ENCODE peak calls at places on chromosomes 1 and 21, in seven cellular contexts. T is H1, G is H9, I is IMR-90, S is mesendoderm, E is trophoblast cell, U is mesenchymal stem cell. K is an unnamed sample.

GRCh38 chr1:54253480-54253879 is 53.5 kb downstream of the MRPL37 start:
- DNase-seq in S (peak), I (peak), U (peak), E (no peak), T (no peak), G (no peak), K (no peak)

GRCh38 chr1:155006601-155007101 is 4.0 kb downstream of the ZBTB7B start:
- DNase-seq in E (no peak), G (no peak), S (peak), I (no peak), U (no peak), T (no peak), K (no peak)

GRCh38 chr1:25245393-25245792 is 1.9 kb downstream of the RSRP1 start:
- DNase-seq in T (no peak), E (no peak), U (no peak), I (no peak), S (no peak), G (no peak), K (no peak)

GRCh38 chr1:217506878-217507277 is 124.0 kb downstream of the GPATCH2 start:
- DNase-seq in I (peak), U (no peak), T (no peak), S (no peak), E (no peak), G (no peak), K (no peak)

GRCh38 chr1:16613185-16614147 is at the start of gene NBPF1:
- DNase-seq in G (peak), I (peak), T (peak), U (peak), E (peak), S (peak), K (peak)

GRCh38 chr1:56255516-56256181 is 323.7 kb downstream of the PLPP3 start:
- DNase-seq in U (peak), S (no peak), I (peak), T (no peak), G (no peak), E (peak), K (no peak)

GRCh38 chr1:35220976-35221375 is 28.0 kb upstream of the SFPQ start:
- DNase-seq in E (peak), I (no peak), U (peak), S (peak), G (peak), T (no peak), K (no peak)

GRCh38 chr1:56540467-56540866 is 38.9 kb downstream of the PLPP3 start:
- DNase-seq in S (no peak), I (no peak), U (no peak), T (no peak), G (no peak), E (no peak), K (no peak)

GRCh38 chr1:172582889-172583288 is 49.9 kb downstream of the SUCO start:
- DNase-seq in T (no peak), S (no peak), E (no peak), G (no peak), I (no peak), U (no peak), K (no peak)

GRCh38 chr1:168469690-168470089 is 74.1 kb downstream of the XCL2 start:
- DNase-seq in T (no peak), E (no peak), S (peak), U (peak), G (no peak), I (peak), K (no peak)

GRCh38 chr1:95742591-95743089 is 508.6 kb downstream of the RWDD3 start:
- DNase-seq in I (peak), T (no peak), E (no peak), S (peak), U (no peak), G (peak), K (no peak)

GRCh38 chr21:32806810-32807386 is 35.3 kb upstream of the PAXBP1 start:
- DNase-seq in U (no peak), G (no peak), T (no peak), I (peak), S (no peak), E (no peak), K (no peak)

GRCh38 chr1:230139306-230139705 is 72.3 kb downstream of the GALNT2 start:
- DNase-seq in S (no peak), U (no peak), G (no peak), E (no peak), T (no peak), I (no peak), K (no peak)
- H3K9ac ChIP-seq in S (no peak), U (no peak), G (no peak), E (no peak), T (no peak), I (no peak), K (no peak)

GRCh38 chr1:230243146-230243545 is 176.1 kb downstream of the GALNT2 start:
- DNase-seq in G (no peak), T (peak), I (no peak), U (no peak), E (no peak), S (no peak), K (no peak)
- H3K23ac ChIP-seq in G (no peak), T (no peak), I (no peak), U (no peak), E (no peak), S (peak), K (no peak)

GRCh38 chr1:156106624-156107488 is 7.7 kb upstream of the LMNA start:
- DNase-seq in G (peak), E (no peak), T (peak), U (peak), I (peak), S (peak), K (no peak)
- H3K9ac ChIP-seq in G (no peak), E (no peak), T (peak), U (peak), I (peak), S (peak), K (no peak)

GRCh38 chr1:226619031-226619430 is 70.5 kb downstream of the STUM start:
- DNase-seq in T (no peak), U (no peak), G (no peak), E (no peak), I (no peak), S (no peak), K (no peak)
- H3K23ac ChIP-seq in T (no peak), U (no peak), G (no peak), E (no peak), I (no peak), S (no peak), K (no peak)

DNA sequence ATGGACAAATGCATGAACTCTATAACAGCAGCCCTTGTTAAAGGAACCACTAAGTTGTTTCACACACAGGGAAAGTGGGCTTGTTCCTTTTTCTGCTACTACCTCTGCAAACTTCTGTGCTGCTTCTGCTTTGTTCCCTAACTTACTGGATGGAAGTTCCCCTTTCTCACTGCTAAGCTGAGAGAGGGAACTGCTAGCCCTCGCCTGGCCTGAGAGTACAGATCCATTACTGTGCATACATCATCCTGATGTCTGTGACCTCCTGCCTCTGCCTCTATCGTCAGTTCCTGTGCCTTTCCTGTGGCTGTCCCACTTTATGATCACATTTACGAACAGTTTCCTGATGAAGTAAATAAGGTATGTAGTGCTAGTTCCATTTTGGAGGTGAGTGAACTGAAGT is 3.5 kb downstream of the GNAT2 start:
- DNase-seq in G (no peak), E (peak), S (no peak), I (peak), U (peak), T (no peak), K (no peak)
- H3K9ac ChIP-seq in G (no peak), E (no peak), S (no peak), I (no peak), U (no peak), T (no peak), K (no peak)

GRCh38 chr1:181140398-181140797 is 51.9 kb downstream of the IER5 start:
- DNase-seq in T (no peak), U (no peak), G (no peak), E (no peak), I (no peak), S (no peak), K (no peak)

GRCh38 chr1:181141431-181141910 is 53.0 kb downstream of the IER5 start:
- DNase-seq in I (peak), S (no peak), T (no peak), G (no peak), E (peak), U (peak), K (no peak)

GRCh38 chr1:181137217-181137743 is 48.8 kb downstream of the IER5 start:
- DNase-seq in G (no peak), T (no peak), I (no peak), E (no peak), U (no peak), S (no peak), K (no peak)

GRCh38 chr1:181140891-181141290 is 52.4 kb downstream of the IER5 start:
- DNase-seq in S (no peak), U (no peak), T (no peak), E (no peak), I (no peak), G (no peak), K (no peak)

GRCh38 chr1:181139631-181140051 is 51.1 kb downstream of the IER5 start:
- DNase-seq in T (no peak), S (no peak), G (no peak), I (peak), U (peak), E (no peak), K (no peak)
- H3K23ac ChIP-seq in T (no peak), S (no peak), G (no peak), I (no peak), U (no peak), E (no peak), K (no peak)

DNA sequence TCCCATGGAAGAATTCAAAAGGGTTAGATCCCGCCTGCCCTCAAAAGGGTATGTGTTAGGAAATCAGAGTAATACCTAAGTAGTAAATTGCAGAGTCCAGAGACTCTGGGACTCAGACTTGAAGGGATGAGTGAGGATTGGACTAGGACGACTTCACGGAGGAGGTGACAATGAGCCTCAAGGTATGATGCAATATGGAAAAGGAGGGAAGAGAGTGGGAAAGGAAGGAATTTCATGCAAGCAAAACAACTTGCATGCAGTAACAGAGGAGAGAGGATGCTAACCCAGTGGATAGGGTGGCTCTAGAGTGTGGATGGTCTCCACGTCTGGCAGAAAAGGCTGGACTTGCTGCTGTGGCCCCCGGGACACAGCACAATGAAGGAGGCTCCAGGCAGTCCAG is 4.8 kb downstream of the CAPN2 start:
- DNase-seq in T (no peak), S (peak), I (no peak), G (no peak), E (no peak), U (no peak), K (no peak)
- H3K9ac ChIP-seq in T (no peak), S (no peak), I (no peak), G (no peak), E (no peak), U (peak), K (no peak)

GRCh38 chr1:192118881-192119280 is 39.4 kb upstream of the RGS18 start:
- DNase-seq in E (no peak), I (no peak), U (no peak), G (no peak), T (no peak), S (no peak), K (no peak)
- H3K23ac ChIP-seq in E (no peak), I (no peak), U (no peak), G (no peak), T (no peak), S (no peak), K (no peak)

K was measured in neuronal stem cell.